ENCODE peak calls at places on chromosomes 16 and 17, in nine cellular contexts. N, K, U, T, D, C, L, P and W are unnamed samples.

GRCh38 chr16:74024997-74025396 is 271.6 kb upstream of the PSMD7 start:
- DNase-seq in N (no peak), K (no peak), U (no peak), T (no peak), D (no peak), C (no peak), L (no peak), P (no peak), W (no peak)

GRCh38 chr17:77140878-77141767 is at the start of gene SEC14L1:
- DNase-seq in N (peak), K (no peak), U (peak), T (peak), D (peak), C (no peak), L (no peak), P (peak), W (no peak)

GRCh38 chr16:27726621-27727275 is 176.8 kb downstream of the KATNIP start:
- DNase-seq in N (no peak), K (no peak), U (no peak), T (no peak), D (no peak), C (no peak), L (no peak), P (peak), W (no peak)

GRCh38 chr16:35599429-35600165 is 2140.2 kb downstream of the TP53TG3F start:
- DNase-seq in N (no peak), K (no peak), U (no peak), T (no peak), D (no peak), C (no peak), L (no peak), P (no peak), W (no peak)

GRCh38 chr17:57892820-57893595 is 43.2 kb upstream of the MRPS23 start:
- DNase-seq in N (no peak), K (no peak), U (peak), T (peak), D (peak), C (peak), L (peak), P (peak), W (no peak)

GRCh38 chr16:56353054-56353921 is 72.1 kb downstream of the AMFR start:
- DNase-seq in N (no peak), K (no peak), U (peak), T (no peak), D (peak), C (no peak), L (no peak), P (no peak), W (no peak)

GRCh38 chr17:62965149-62965648 is 836 bp upstream of the TANC2 start:
- DNase-seq in N (no peak), K (no peak), U (no peak), T (no peak), D (no peak), C (no peak), L (no peak), P (no peak), W (peak)

GRCh38 chr16:87583453-87584131 is 18.7 kb upstream of the JPH3 start:
- DNase-seq in N (no peak), K (no peak), U (no peak), T (no peak), D (no peak), C (no peak), L (no peak), P (peak), W (no peak)

GRCh38 chr16:73713817-73714495 is 582.7 kb upstream of the PSMD7 start:
- DNase-seq in N (no peak), K (peak), U (no peak), T (peak), D (no peak), C (no peak), L (peak), P (peak), W (no peak)

GRCh38 chr17:73800893-73801292 is 156.6 kb upstream of the SDK2 start:
- DNase-seq in N (no peak), K (no peak), U (no peak), T (no peak), D (no peak), C (no peak), L (no peak), P (no peak), W (no peak)

GRCh38 chr17:75478508-75478907 is 22.1 kb downstream of the TMEM94 start:
- DNase-seq in N (no peak), K (no peak), U (no peak), T (peak), D (no peak), C (no peak), L (no peak), P (no peak), W (no peak)

GRCh38 chr17:81195941-81196495 is 26.7 kb downstream of the CEP131 start:
- DNase-seq in N (no peak), K (no peak), U (no peak), T (no peak), D (no peak), C (no peak), L (no peak), P (no peak), W (no peak)

GRCh38 chr17:1752425-1752941 is 9.4 kb upstream of the SERPINF1 start:
- DNase-seq in N (no peak), K (no peak), U (peak), T (no peak), D (no peak), C (no peak), L (no peak), P (no peak), W (no peak)

GRCh38 chr16:427295-427694 is 1.8 kb downstream of the RAB11FIP3 start:
- DNase-seq in N (no peak), K (no peak), U (no peak), T (no peak), D (no peak), C (no peak), L (no peak), P (no peak), W (no peak)

GRCh38 chr17:60354223-60354622 is 37.7 kb downstream of the USP32 start:
- DNase-seq in N (no peak), K (no peak), U (no peak), T (peak), D (no peak), C (peak), L (no peak), P (peak), W (no peak)

GRCh38 chr17:18326039-18326438 is 10.9 kb downstream of the SMCR8 start:
- DNase-seq in N (no peak), K (no peak), U (no peak), T (no peak), D (no peak), C (no peak), L (no peak), P (no peak), W (no peak)

GRCh38 chr17:67121317-67121887 is 77.0 kb downstream of the CACNG1 start:
- DNase-seq in N (no peak), K (no peak), U (no peak), T (no peak), D (no peak), C (peak), L (no peak), P (no peak), W (no peak)

GRCh38 chr16:31072540-31073072 is 1.4 kb downstream of the ZNF668 start:
- DNase-seq in N (no peak), K (peak), U (no peak), T (peak), D (peak), C (no peak), L (no peak), P (peak), W (no peak)